ENCODE peak calls at places on chromosomes 5 and 9, in six cellular contexts. W is PC-9, X is SK-N-SH, P is A549, Z is mammary epithelial cell, E is IMR-90. D is an unnamed sample.

GRCh38 chr5:174327317-174327864 is 281.9 kb downstream of the NSG2 start:
- DNase-seq in E (peak), Z (peak), P (peak), W (no peak), X (peak), D (peak)

GRCh38 chr5:168471785-168472184 is 14.5 kb upstream of the RARS1 start:
- DNase-seq in Z (no peak), P (no peak), X (no peak), W (no peak), E (peak), D (no peak)

GRCh38 chr9:76716270-76716669 is 48.0 kb upstream of the PCA3 start:
- DNase-seq in X (no peak), W (no peak), Z (no peak), E (no peak), P (no peak), D (no peak)

GRCh38 chr5:55151923-55152842 is 7.8 kb upstream of the GPX8 start:
- DNase-seq in P (no peak), E (peak), X (no peak), W (peak), Z (peak), D (no peak)

GRCh38 chr5:61575103-61575502 is 243.0 kb downstream of the ZSWIM6 start:
- DNase-seq in W (no peak), P (no peak), X (peak), E (peak), Z (peak), D (no peak)

GRCh38 chr5:135829179-135829578 is 5.3 kb upstream of the SLC25A48 start:
- DNase-seq in E (no peak), Z (no peak), X (no peak), P (no peak), W (no peak), D (no peak)

GRCh38 chr9:115374724-115375268 is 256.8 kb upstream of the TNC start:
- DNase-seq in E (no peak), X (no peak), Z (peak), W (no peak), P (no peak), D (no peak)

GRCh38 chr9:76215066-76215465 is 179.2 kb downstream of the RFK start:
- DNase-seq in P (no peak), W (peak), E (peak), Z (peak), X (no peak), D (no peak)

GRCh38 chr9:127523312-127523851 is 72.1 kb downstream of the LRSAM1 start:
- DNase-seq in P (no peak), E (peak), Z (no peak), W (no peak), X (peak), D (no peak)

GRCh38 chr5:156402387-156402921 is 75.5 kb downstream of the SGCD start:
- DNase-seq in Z (no peak), X (no peak), E (no peak), P (no peak), W (peak), D (peak)

GRCh38 chr9:96417610-96418073 is 528 bp downstream of the ZNF367 start:
- DNase-seq in E (no peak), P (no peak), Z (no peak), W (no peak), X (peak), D (no peak)

GRCh38 chr5:143653256-143653655 is 158.7 kb upstream of the HMHB1 start:
- DNase-seq in P (no peak), X (no peak), W (peak), Z (peak), E (no peak), D (no peak)

GRCh38 chr9:122815544-122815943 is 12.8 kb downstream of the PDCL start:
- DNase-seq in X (no peak), W (no peak), E (no peak), P (no peak), Z (peak), D (no peak)

GRCh38 chr9:87277346-87277745 is 220.3 kb upstream of the DAPK1 start:
- DNase-seq in Z (peak), W (no peak), E (no peak), X (no peak), P (no peak), D (no peak)

GRCh38 chr9:13942695-13943094 is 371.2 kb downstream of the NFIB start:
- DNase-seq in E (peak), W (peak), X (no peak), P (peak), Z (peak), D (no peak)

GRCh38 chr9:3777137-3777536 is 251.3 kb upstream of the RFX3 start:
- DNase-seq in X (no peak), Z (no peak), E (no peak), P (no peak), W (no peak), D (no peak)

GRCh38 chr9:78857371-78858225 is 560.7 kb downstream of the PSAT1 start:
- DNase-seq in Z (peak), P (no peak), X (peak), W (no peak), E (no peak), D (no peak)

GRCh38 chr5:142065273-142065672 is 43.3 kb upstream of the NDFIP1 start:
- DNase-seq in E (peak), W (no peak), X (peak), Z (no peak), P (no peak), D (no peak)

GRCh38 chr5:108084105-108084504 is 297.8 kb downstream of the FBXL17 start:
- DNase-seq in W (no peak), P (no peak), X (peak), E (peak), Z (peak), D (no peak)

GRCh38 chr9:36486933-36487481 is 85.7 kb upstream of the MELK start:
- DNase-seq in W (no peak), E (no peak), Z (peak), X (peak), P (no peak), D (peak)

GRCh38 chr9:102479191-102479590 is 515.9 kb upstream of the CYLC2 start:
- DNase-seq in X (no peak), P (no peak), E (no peak), W (no peak), Z (no peak), D (no peak)

GRCh38 chr5:54243483-54244080 is 66.8 kb downstream of the ARL15 start:
- DNase-seq in P (peak), E (peak), Z (peak), W (no peak), X (peak), D (peak)

GRCh38 chr5:148372331-148372730 is 11.4 kb upstream of the FBXO38 start:
- DNase-seq in W (no peak), P (no peak), Z (peak), X (no peak), E (no peak), D (no peak)

GRCh38 chr5:132747693-132748440 is 641 bp downstream of the CCNI2 start:
- DNase-seq in Z (no peak), W (no peak), X (peak), P (no peak), E (no peak), D (no peak)

GRCh38 chr5:83251849-83252248 is 174.5 kb downstream of the XRCC4 start:
- DNase-seq in E (no peak), W (no peak), Z (no peak), X (no peak), P (no peak), D (no peak)

GRCh38 chr9:106535439-106535838 is 327.5 kb upstream of the ZNF462 start:
- DNase-seq in E (no peak), X (no peak), W (no peak), Z (no peak), P (no peak), D (no peak)

GRCh38 chr5:135441256-135441915 is 5.8 kb downstream of the DCANP1 start:
- DNase-seq in W (no peak), Z (no peak), P (no peak), X (no peak), E (no peak), D (no peak)

GRCh38 chr5:74452851-74453250 is 187.7 kb downstream of the ENC1 start:
- DNase-seq in W (no peak), P (no peak), E (no peak), X (no peak), Z (no peak), D (peak)

GRCh38 chr5:149439899-149440655 is 61.0 kb upstream of the IL17B start:
- DNase-seq in Z (peak), W (peak), X (peak), E (peak), P (peak), D (no peak)

GRCh38 chr9:134495881-134496412 is 145.7 kb upstream of the COL5A1 start:
- DNase-seq in P (no peak), X (no peak), W (no peak), Z (no peak), E (no peak), D (no peak)

GRCh38 chr5:89293849-89294248 is 410.9 kb upstream of the MEF2C start:
- DNase-seq in W (no peak), P (no peak), X (no peak), E (peak), Z (peak), D (no peak)

GRCh38 chr5:55982957-55983381 is 11.8 kb downstream of the IL6ST start:
- DNase-seq in W (no peak), E (no peak), P (no peak), Z (no peak), X (no peak), D (no peak)

GRCh38 chr5:171707441-171707790 is 78.2 kb upstream of the SMIM23 start:
- DNase-seq in E (no peak), X (no peak), Z (no peak), P (no peak), W (no peak), D (no peak)

GRCh38 chr5:24353606-24354005 is 291.2 kb downstream of the CDH10 start:
- DNase-seq in Z (no peak), W (no peak), E (no peak), P (no peak), X (no peak), D (no peak)

GRCh38 chr5:179879690-179880010 is 21.0 kb upstream of the MRNIP start:
- DNase-seq in P (no peak), W (no peak), Z (no peak), E (no peak), X (peak), D (no peak)

GRCh38 chr5:179759961-179760541 is 27.4 kb downstream of the MAML1 start:
- DNase-seq in E (no peak), W (no peak), X (peak), P (no peak), Z (peak), D (no peak)

GRCh38 chr9:89864257-89864656 is 259.4 kb downstream of the GADD45G start:
- DNase-seq in X (no peak), Z (no peak), P (no peak), W (no peak), E (no peak), D (no peak)

GRCh38 chr9:129763235-129763917 is 10.5 kb upstream of the PTGES start:
- DNase-seq in Z (no peak), X (no peak), W (no peak), P (no peak), E (peak), D (no peak)

GRCh38 chr9:129761901-129762359 is 9.1 kb upstream of the PTGES start:
- DNase-seq in E (peak), Z (no peak), X (no peak), P (no peak), W (peak), D (no peak)

GRCh38 chr9:129759804-129760502 is 7.1 kb upstream of the PTGES start:
- DNase-seq in W (no peak), Z (no peak), X (no peak), P (no peak), E (no peak), D (no peak)

GRCh38 chr9:129759329-129759728 is 6.5 kb upstream of the PTGES start:
- DNase-seq in Z (no peak), E (no peak), W (no peak), P (no peak), X (no peak), D (no peak)

DNA sequence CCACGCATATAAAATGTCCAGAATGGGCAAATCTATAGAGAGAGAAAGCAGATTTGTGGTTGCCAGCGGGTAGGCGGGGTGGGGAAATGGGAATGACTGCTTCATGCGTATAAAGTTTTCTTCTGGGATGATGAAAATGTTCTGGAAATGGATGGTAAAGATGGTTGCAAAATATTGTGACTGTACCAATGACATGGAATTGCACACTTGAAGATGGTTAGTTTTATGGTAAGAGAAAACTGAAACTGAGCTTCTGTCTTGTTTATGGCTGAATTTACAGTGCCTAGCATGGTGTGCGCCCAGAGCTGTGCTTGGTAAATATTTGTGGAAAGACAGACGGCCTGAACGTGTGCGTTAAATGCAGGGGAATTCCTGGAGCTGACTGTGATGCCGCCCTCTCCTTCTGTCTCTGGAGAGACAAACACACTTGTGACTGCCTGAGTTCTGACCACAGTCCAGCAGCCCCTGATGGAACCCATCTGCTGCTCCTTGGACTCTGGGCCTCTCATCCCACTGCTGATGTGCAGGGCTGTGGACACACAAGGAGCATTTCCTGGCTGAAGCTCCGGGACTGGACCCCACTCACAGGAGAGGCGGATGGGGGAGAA is 8.6 kb upstream of the PTGES start:
- DNase-seq in E (peak), P (no peak), Z (no peak), W (no peak), X (no peak), D (no peak)
- H3K4me2 ChIP-seq in E (peak), P (peak), Z (no peak), W (peak), X (no peak), D (no peak)

DNA sequence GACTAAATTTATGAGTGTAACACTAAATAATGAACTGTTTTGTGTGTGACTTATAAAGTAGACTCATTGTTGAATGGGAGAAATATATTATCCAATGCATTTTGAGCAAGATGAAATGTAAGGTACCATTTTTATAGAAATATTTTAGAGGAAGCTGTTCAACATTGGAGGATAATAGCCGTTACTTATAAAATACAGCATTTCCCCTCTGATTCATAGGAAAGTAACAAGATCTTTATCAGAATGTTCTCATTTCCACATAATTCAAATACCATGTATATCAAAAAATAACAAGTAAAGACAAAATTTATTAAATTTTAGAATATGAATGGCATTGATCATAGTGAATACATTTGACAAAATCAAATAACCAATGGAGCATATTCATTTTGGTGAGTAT is 346.8 kb upstream of the PTGER4 start:
- DNase-seq in Z (no peak), X (no peak), E (no peak), W (no peak), P (no peak), D (no peak)
- H3K4me2 ChIP-seq in Z (peak), X (no peak), E (no peak), W (no peak), P (no peak), D (no peak)

GRCh38 chr9:120931278-120932085 is 4.9 kb upstream of the TRAF1 start:
- DNase-seq in E (peak), P (no peak), X (no peak), Z (peak), W (no peak), D (peak)

GRCh38 chr9:120927125-120928014 is 774 bp upstream of the TRAF1 start:
- DNase-seq in P (no peak), Z (no peak), W (no peak), X (no peak), E (no peak), D (peak)

GRCh38 chr9:120928015-120928719 is 1.6 kb upstream of the TRAF1 start:
- DNase-seq in X (no peak), P (no peak), E (no peak), W (no peak), Z (no peak), D (peak)

GRCh38 chr9:120928720-120929389 is 2.3 kb upstream of the TRAF1 start:
- DNase-seq in X (peak), Z (peak), W (no peak), P (peak), E (no peak), D (peak)

DNA sequence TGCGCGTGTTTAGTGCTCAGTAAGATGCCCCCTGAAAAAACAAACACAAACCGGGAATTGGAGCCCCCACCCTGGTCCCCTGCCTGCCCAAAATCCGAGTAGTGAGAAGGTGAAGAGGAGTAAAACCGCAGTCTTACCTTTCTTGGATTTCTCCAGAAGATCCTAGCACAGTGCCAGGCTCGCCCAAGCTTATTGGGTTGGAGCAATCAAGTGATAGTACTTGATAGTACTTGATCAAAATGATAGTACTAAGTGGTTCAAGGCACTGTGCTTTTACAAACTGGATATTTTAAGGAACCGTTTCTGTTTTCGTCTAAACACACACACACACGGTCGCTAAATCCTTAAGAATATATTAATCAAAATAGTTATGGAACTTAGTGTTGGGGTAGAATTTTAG is 2.8 kb upstream of the TRAF1 start:
- DNase-seq in W (no peak), P (no peak), X (no peak), E (no peak), Z (no peak), D (no peak)
- H3K4me2 ChIP-seq in W (peak), P (peak), X (no peak), E (no peak), Z (peak), D (peak)

DNA sequence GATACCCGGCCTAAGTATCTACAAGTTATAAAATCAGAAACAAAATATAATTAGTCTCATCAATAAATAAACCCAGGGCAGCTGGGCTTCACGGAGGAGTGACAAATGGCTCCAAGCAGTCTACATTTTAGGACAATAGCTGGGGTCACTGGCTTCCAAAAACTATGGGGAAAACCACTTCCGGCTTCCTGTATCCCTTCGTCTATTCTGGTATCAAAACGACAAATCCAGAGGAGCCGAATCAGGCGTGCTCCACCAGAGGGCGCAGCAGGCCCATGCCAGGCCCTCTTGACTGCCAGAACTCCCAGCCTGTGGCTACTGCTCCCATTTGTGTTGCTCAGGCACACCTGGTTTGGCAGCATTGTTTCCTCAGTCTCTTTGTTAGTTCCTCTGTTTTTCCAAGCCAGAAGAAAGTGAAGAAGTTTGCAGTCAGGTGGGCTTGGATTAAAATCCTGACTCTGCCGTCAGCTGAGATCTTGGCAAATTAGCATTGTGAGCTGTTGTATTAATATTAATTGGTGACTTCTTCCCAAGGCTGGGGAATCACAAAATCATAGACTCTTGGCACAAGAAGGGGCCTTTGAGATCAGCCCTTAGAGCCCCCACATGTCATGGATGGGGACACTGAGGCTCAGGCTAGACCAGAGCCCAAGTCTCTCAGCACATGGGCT is 11.6 kb upstream of the RAB14 start:
- DNase-seq in W (peak), Z (peak), E (peak), P (peak), X (peak), D (peak)
- H3K4me2 ChIP-seq in W (peak), Z (no peak), E (no peak), P (no peak), X (no peak), D (peak)

DNA sequence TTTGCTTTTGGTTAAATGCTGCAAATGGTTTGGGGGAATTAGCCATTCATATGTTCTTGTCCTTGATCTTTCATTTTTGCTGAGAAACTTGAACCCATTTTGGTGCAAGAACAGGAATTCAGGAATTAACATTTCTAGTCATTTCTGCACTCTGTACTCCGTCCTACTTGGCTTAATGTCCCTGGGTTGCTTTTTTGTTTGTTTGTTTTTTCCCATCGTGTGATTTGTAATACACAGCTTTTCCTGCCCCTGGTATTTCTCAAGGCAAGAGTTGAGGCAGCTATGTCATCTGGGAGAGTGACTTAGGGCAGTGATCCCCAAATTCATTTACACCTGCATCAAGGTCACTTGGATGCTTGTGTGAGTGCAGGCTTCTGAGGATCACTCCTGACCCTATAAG is 71.3 kb downstream of the IQGAP2 start:
- DNase-seq in Z (no peak), P (no peak), E (no peak), W (no peak), X (no peak), D (no peak)
- H3K4me2 ChIP-seq in Z (no peak), P (no peak), E (no peak), W (no peak), X (no peak), D (no peak)

GRCh38 chr9:93224591-93224990 is 40.7 kb downstream of the WNK2 start:
- DNase-seq in X (no peak), P (no peak), Z (peak), E (no peak), W (peak), D (no peak)
- H3K4me2 ChIP-seq in X (no peak), P (peak), Z (peak), E (no peak), W (peak), D (no peak)

GRCh38 chr5:69503144-69503488 is 10.5 kb downstream of the OCLN start:
- DNase-seq in P (no peak), E (no peak), Z (no peak), X (no peak), W (no peak), D (no peak)

GRCh38 chr5:69504036-69504435 is 11.4 kb downstream of the OCLN start:
- DNase-seq in X (no peak), P (no peak), E (peak), W (no peak), Z (no peak), D (no peak)

GRCh38 chr5:69498384-69498783 is 5.8 kb downstream of the OCLN start:
- DNase-seq in Z (no peak), E (no peak), W (peak), X (no peak), P (no peak), D (no peak)

GRCh38 chr5:69505306-69505705 is 12.7 kb downstream of the OCLN start:
- DNase-seq in P (no peak), Z (no peak), X (no peak), E (no peak), W (no peak), D (no peak)

GRCh38 chr5:69502375-69503143 is 10.0 kb downstream of the OCLN start:
- DNase-seq in Z (peak), W (peak), E (peak), X (no peak), P (no peak), D (no peak)
- H3K4me2 ChIP-seq in Z (peak), W (peak), E (peak), X (peak), P (peak), D (peak)